ENCODE peak calls at places on chromosomes 7 and 10, in six cellular contexts. One of them, this sample, is unnamed.

GRCh38 chr10:3786295-3786981 is 1.4 kb upstream of the KLF6 start:
- DNase-seq in stimulated activated CD4-positive, alpha-beta T cell treated with anti-CD3 and anti-CD28 coated beads, Interleukin-12 subunit alpha, Interleukin-12 subunit beta, amount 100 ng/mL, for 48 hours: no peak
- DNase-seq in GM23248: no peak
- DNase-seq in mammary epithelial cell: peak
- DNase-seq in AG04449: no peak
- DNase-seq in lower lobe of right lung: peak
- DNase-seq in this sample: no peak

GRCh38 chr7:156735861-156736260 is 95.3 kb downstream of the RNF32 start:
- DNase-seq in stimulated activated CD4-positive, alpha-beta T cell treated with anti-CD3 and anti-CD28 coated beads, Interleukin-12 subunit alpha, Interleukin-12 subunit beta, amount 100 ng/mL, for 48 hours: no peak
- DNase-seq in mammary epithelial cell: no peak
- DNase-seq in lower lobe of right lung: no peak
- DNase-seq in AG04449: no peak
- DNase-seq in GM23248: no peak
- DNase-seq in this sample: no peak

GRCh38 chr7:2444476-2444875 is 31.7 kb downstream of the GRIFIN start:
- DNase-seq in lower lobe of right lung: no peak
- DNase-seq in GM23248: peak
- DNase-seq in mammary epithelial cell: peak
- DNase-seq in AG04449: peak
- DNase-seq in stimulated activated CD4-positive, alpha-beta T cell treated with anti-CD3 and anti-CD28 coated beads, Interleukin-12 subunit alpha, Interleukin-12 subunit beta, amount 100 ng/mL, for 48 hours: no peak
- DNase-seq in this sample: peak

GRCh38 chr7:3218561-3219225 is 82.4 kb upstream of the SDK1 start:
- DNase-seq in lower lobe of right lung: no peak
- DNase-seq in mammary epithelial cell: no peak
- DNase-seq in GM23248: no peak
- DNase-seq in AG04449: no peak
- DNase-seq in stimulated activated CD4-positive, alpha-beta T cell treated with anti-CD3 and anti-CD28 coated beads, Interleukin-12 subunit alpha, Interleukin-12 subunit beta, amount 100 ng/mL, for 48 hours: no peak
- DNase-seq in this sample: no peak

GRCh38 chr7:7375538-7375937 is 160.1 kb downstream of the COL28A1 start:
- DNase-seq in mammary epithelial cell: no peak
- DNase-seq in lower lobe of right lung: no peak
- DNase-seq in stimulated activated CD4-positive, alpha-beta T cell treated with anti-CD3 and anti-CD28 coated beads, Interleukin-12 subunit alpha, Interleukin-12 subunit beta, amount 100 ng/mL, for 48 hours: no peak
- DNase-seq in AG04449: no peak
- DNase-seq in GM23248: no peak
- DNase-seq in this sample: no peak

GRCh38 chr10:4514445-4515108 is 311.4 kb upstream of the AKR1E2 start:
- DNase-seq in AG04449: no peak
- DNase-seq in stimulated activated CD4-positive, alpha-beta T cell treated with anti-CD3 and anti-CD28 coated beads, Interleukin-12 subunit alpha, Interleukin-12 subunit beta, amount 100 ng/mL, for 48 hours: no peak
- DNase-seq in lower lobe of right lung: peak
- DNase-seq in mammary epithelial cell: no peak
- DNase-seq in GM23248: peak
- DNase-seq in this sample: no peak

GRCh38 chr7:29449569-29450260 is 113.9 kb upstream of the PRR15 start:
- DNase-seq in mammary epithelial cell: no peak
- DNase-seq in stimulated activated CD4-positive, alpha-beta T cell treated with anti-CD3 and anti-CD28 coated beads, Interleukin-12 subunit alpha, Interleukin-12 subunit beta, amount 100 ng/mL, for 48 hours: no peak
- DNase-seq in AG04449: no peak
- DNase-seq in lower lobe of right lung: no peak
- DNase-seq in GM23248: no peak
- DNase-seq in this sample: no peak

GRCh38 chr7:99267530-99268360 is 4.9 kb upstream of the MYH16 start:
- DNase-seq in lower lobe of right lung: no peak
- DNase-seq in GM23248: peak
- DNase-seq in AG04449: peak
- DNase-seq in stimulated activated CD4-positive, alpha-beta T cell treated with anti-CD3 and anti-CD28 coated beads, Interleukin-12 subunit alpha, Interleukin-12 subunit beta, amount 100 ng/mL, for 48 hours: no peak
- DNase-seq in mammary epithelial cell: peak
- DNase-seq in this sample: peak

GRCh38 chr7:121083790-121084251 is 95.3 kb downstream of the CPED1 start:
- DNase-seq in GM23248: peak
- DNase-seq in lower lobe of right lung: no peak
- DNase-seq in mammary epithelial cell: peak
- DNase-seq in AG04449: no peak
- DNase-seq in stimulated activated CD4-positive, alpha-beta T cell treated with anti-CD3 and anti-CD28 coated beads, Interleukin-12 subunit alpha, Interleukin-12 subunit beta, amount 100 ng/mL, for 48 hours: no peak
- DNase-seq in this sample: no peak

GRCh38 chr7:91383186-91383585 is 119.0 kb downstream of the FZD1 start:
- DNase-seq in AG04449: no peak
- DNase-seq in stimulated activated CD4-positive, alpha-beta T cell treated with anti-CD3 and anti-CD28 coated beads, Interleukin-12 subunit alpha, Interleukin-12 subunit beta, amount 100 ng/mL, for 48 hours: no peak
- DNase-seq in mammary epithelial cell: no peak
- DNase-seq in GM23248: peak
- DNase-seq in lower lobe of right lung: no peak
- DNase-seq in this sample: peak

GRCh38 chr7:2166625-2167280 is 66.0 kb downstream of the MAD1L1 start:
- DNase-seq in lower lobe of right lung: no peak
- DNase-seq in stimulated activated CD4-positive, alpha-beta T cell treated with anti-CD3 and anti-CD28 coated beads, Interleukin-12 subunit alpha, Interleukin-12 subunit beta, amount 100 ng/mL, for 48 hours: no peak
- DNase-seq in mammary epithelial cell: no peak
- DNase-seq in AG04449: no peak
- DNase-seq in GM23248: no peak
- DNase-seq in this sample: no peak

GRCh38 chr10:90912176-90912575 is 8.7 kb downstream of the ANKRD1 start:
- DNase-seq in stimulated activated CD4-positive, alpha-beta T cell treated with anti-CD3 and anti-CD28 coated beads, Interleukin-12 subunit alpha, Interleukin-12 subunit beta, amount 100 ng/mL, for 48 hours: no peak
- DNase-seq in AG04449: no peak
- DNase-seq in GM23248: no peak
- DNase-seq in lower lobe of right lung: no peak
- DNase-seq in mammary epithelial cell: peak
- DNase-seq in this sample: no peak

GRCh38 chr7:156475666-156476065 is 164.9 kb upstream of the RNF32 start:
- DNase-seq in AG04449: no peak
- DNase-seq in GM23248: peak
- DNase-seq in mammary epithelial cell: no peak
- DNase-seq in lower lobe of right lung: no peak
- DNase-seq in stimulated activated CD4-positive, alpha-beta T cell treated with anti-CD3 and anti-CD28 coated beads, Interleukin-12 subunit alpha, Interleukin-12 subunit beta, amount 100 ng/mL, for 48 hours: no peak
- DNase-seq in this sample: no peak

GRCh38 chr10:77422491-77423338 is 214.9 kb downstream of the KCNMA1 start:
- DNase-seq in AG04449: no peak
- DNase-seq in GM23248: no peak
- DNase-seq in mammary epithelial cell: no peak
- DNase-seq in lower lobe of right lung: no peak
- DNase-seq in stimulated activated CD4-positive, alpha-beta T cell treated with anti-CD3 and anti-CD28 coated beads, Interleukin-12 subunit alpha, Interleukin-12 subunit beta, amount 100 ng/mL, for 48 hours: no peak
- DNase-seq in this sample: peak

GRCh38 chr10:78029294-78030226 is at the start of gene POLR3A:
- DNase-seq in stimulated activated CD4-positive, alpha-beta T cell treated with anti-CD3 and anti-CD28 coated beads, Interleukin-12 subunit alpha, Interleukin-12 subunit beta, amount 100 ng/mL, for 48 hours: peak
- DNase-seq in mammary epithelial cell: peak
- DNase-seq in GM23248: peak
- DNase-seq in AG04449: peak
- DNase-seq in lower lobe of right lung: peak
- DNase-seq in this sample: peak

GRCh38 chr10:48651839-48652238 is 32.8 kb upstream of the WDFY4 start:
- DNase-seq in stimulated activated CD4-positive, alpha-beta T cell treated with anti-CD3 and anti-CD28 coated beads, Interleukin-12 subunit alpha, Interleukin-12 subunit beta, amount 100 ng/mL, for 48 hours: no peak
- DNase-seq in mammary epithelial cell: no peak
- DNase-seq in GM23248: no peak
- DNase-seq in AG04449: no peak
- DNase-seq in lower lobe of right lung: no peak
- DNase-seq in this sample: no peak

GRCh38 chr10:57785546-57785945 is 482.1 kb downstream of the IPMK start:
- DNase-seq in GM23248: no peak
- DNase-seq in mammary epithelial cell: peak
- DNase-seq in stimulated activated CD4-positive, alpha-beta T cell treated with anti-CD3 and anti-CD28 coated beads, Interleukin-12 subunit alpha, Interleukin-12 subunit beta, amount 100 ng/mL, for 48 hours: no peak
- DNase-seq in AG04449: no peak
- DNase-seq in lower lobe of right lung: no peak
- DNase-seq in this sample: no peak

GRCh38 chr7:96786261-96786997 is 76.8 kb upstream of the SEM1 start:
- DNase-seq in lower lobe of right lung: no peak
- DNase-seq in AG04449: no peak
- DNase-seq in mammary epithelial cell: no peak
- DNase-seq in GM23248: no peak
- DNase-seq in stimulated activated CD4-positive, alpha-beta T cell treated with anti-CD3 and anti-CD28 coated beads, Interleukin-12 subunit alpha, Interleukin-12 subunit beta, amount 100 ng/mL, for 48 hours: no peak
- DNase-seq in this sample: no peak